ENCODE peak calls at places on chromosomes 5 and 9, in eight cellular contexts. V is mucosa of descending colon, G is KBM-7, Z is PC-3, F is kidney epithelial cell, Y is hypothalamus, M is neural crest cell, C is stomach. O is an unnamed sample.

GRCh38 chr5:66849803-66850202 is 253.6 kb downstream of the MAST4 start:
- DNase-seq in V (no peak), G (no peak), Z (peak; percentile 39), F (peak; percentile 67), Y (no peak), M (no peak), C (no peak), O (no peak)

GRCh38 chr9:113675475-113675941 is 200.6 kb upstream of the ZNF618 start:
- DNase-seq in V (peak; percentile 79), G (peak; percentile 29), Z (peak; percentile 83), F (peak; percentile 73), Y (no peak), M (no peak), C (peak; percentile 28), O (no peak)

GRCh38 chr9:93005876-93006275 is 52.6 kb upstream of the SUSD3 start:
- DNase-seq in V (no peak), G (no peak), Z (no peak), F (no peak), Y (no peak), M (no peak), C (no peak), O (no peak)

GRCh38 chr5:32232441-32233219 is 58.5 kb upstream of the GOLPH3 start:
- DNase-seq in V (peak; percentile 68), G (peak; percentile 86), Z (peak; percentile 74), F (no peak), Y (peak; percentile 42), M (peak; percentile 66), C (peak; percentile 87), O (peak; percentile 33)

GRCh38 chr5:40384782-40385390 is 294.8 kb upstream of the PTGER4 start:
- DNase-seq in V (no peak), G (peak; percentile 54), Z (peak; percentile 39), F (no peak), Y (no peak), M (no peak), C (no peak), O (peak; percentile 76)

GRCh38 chr5:138629383-138629782 is 54.2 kb upstream of the HSPA9 start:
- DNase-seq in V (no peak), G (no peak), Z (no peak), F (no peak), Y (no peak), M (no peak), C (no peak), O (no peak)

GRCh38 chr9:122527193-122527592 is at the start of gene OR1N1:
- DNase-seq in V (no peak), G (no peak), Z (no peak), F (no peak), Y (no peak), M (no peak), C (no peak), O (no peak)

GRCh38 chr5:25255128-25255527 is 610.4 kb upstream of the CDH10 start:
- DNase-seq in V (no peak), G (no peak), Z (peak; percentile 51), F (no peak), Y (no peak), M (no peak), C (no peak), O (no peak)

GRCh38 chr5:57174850-57175525 is 1.1 kb downstream of the GPBP1 start:
- DNase-seq in V (no peak), G (no peak), Z (no peak), F (no peak), Y (no peak), M (no peak), C (no peak), O (no peak)

GRCh38 chr5:75756191-75756590 is 39.0 kb upstream of the POC5 start:
- DNase-seq in V (no peak), G (no peak), Z (no peak), F (peak; percentile 10), Y (no peak), M (no peak), C (no peak), O (no peak)

GRCh38 chr5:58717303-58718012 is 134.6 kb downstream of the RAB3C start:
- DNase-seq in V (no peak), G (no peak), Z (no peak), F (no peak), Y (no peak), M (no peak), C (no peak), O (no peak)

GRCh38 chr9:331197-331596 is 116.5 kb downstream of the DOCK8 start:
- DNase-seq in V (no peak), G (no peak), Z (no peak), F (no peak), Y (no peak), M (no peak), C (no peak), O (no peak)

GRCh38 chr5:2780421-2781171 is 29.1 kb upstream of the IRX2 start:
- DNase-seq in V (no peak), G (no peak), Z (peak; percentile 77), F (no peak), Y (no peak), M (no peak), C (peak; percentile 46), O (no peak)

GRCh38 chr5:147690595-147690994 is 91.9 kb downstream of the JAKMIP2 start:
- DNase-seq in V (no peak), G (no peak), Z (peak; percentile 90), F (peak; percentile 25), Y (no peak), M (no peak), C (peak; percentile 30), O (no peak)

GRCh38 chr5:68464424-68464823 is 248.9 kb downstream of the PIK3R1 start:
- DNase-seq in V (peak; percentile 47), G (no peak), Z (peak; percentile 2), F (peak; percentile 67), Y (no peak), M (no peak), C (no peak), O (no peak)

GRCh38 chr5:123441408-123441807 is 18.2 kb upstream of the CEP120 start:
- DNase-seq in V (no peak), G (no peak), Z (no peak), F (no peak), Y (no peak), M (no peak), C (no peak), O (no peak)

GRCh38 chr9:137494104-137494544 is 35.0 kb upstream of the NSMF start:
- DNase-seq in V (no peak), G (peak; percentile 73), Z (peak; percentile 76), F (no peak), Y (no peak), M (no peak), C (no peak), O (peak; percentile 58)

GRCh38 chr9:32969270-32969669 is 32.2 kb downstream of the APTX start:
- DNase-seq in V (no peak), G (no peak), Z (no peak), F (no peak), Y (no peak), M (no peak), C (no peak), O (no peak)

GRCh38 chr9:123378028-123378427 is 22.0 kb downstream of the CRB2 start:
- DNase-seq in V (peak; percentile 50), G (no peak), Z (no peak), F (no peak), Y (no peak), M (no peak), C (no peak), O (no peak)